ENCODE peak calls at places on chromosome 16, in seven cellular contexts. One of them, this sample, is unnamed.

GRCh38 chr16:83898463-83899271 is at the start of gene MLYCD:
- DNase-seq in suprapubic skin: peak
- DNase-seq in uterus: peak
- DNase-seq in A549: peak
- DNase-seq in testis: peak
- DNase-seq in adrenal gland: peak
- DNase-seq in tibial nerve: peak
- DNase-seq in this sample: peak

GRCh38 chr16:9007177-9007794 is 43.6 kb upstream of the USP7 start:
- DNase-seq in A549: no peak
- DNase-seq in uterus: no peak
- DNase-seq in testis: no peak
- DNase-seq in tibial nerve: no peak
- DNase-seq in adrenal gland: no peak
- DNase-seq in suprapubic skin: no peak
- DNase-seq in this sample: no peak

GRCh38 chr16:30482366-30482765 is 9.8 kb downstream of the ITGAL start:
- DNase-seq in testis: no peak
- DNase-seq in tibial nerve: no peak
- DNase-seq in adrenal gland: no peak
- DNase-seq in A549: no peak
- DNase-seq in uterus: no peak
- DNase-seq in suprapubic skin: no peak
- DNase-seq in this sample: no peak

GRCh38 chr16:68776821-68777485 is 39.9 kb downstream of the CDH1 start:
- DNase-seq in tibial nerve: no peak
- DNase-seq in uterus: no peak
- DNase-seq in testis: no peak
- DNase-seq in A549: no peak
- DNase-seq in suprapubic skin: no peak
- DNase-seq in adrenal gland: no peak
- DNase-seq in this sample: no peak

GRCh38 chr16:53022374-53022773 is 30.3 kb downstream of the CHD9NB start:
- DNase-seq in adrenal gland: peak
- DNase-seq in tibial nerve: no peak
- DNase-seq in A549: peak
- DNase-seq in uterus: peak
- DNase-seq in testis: peak
- DNase-seq in suprapubic skin: no peak
- DNase-seq in this sample: peak

GRCh38 chr16:71540-72341 is 690 bp downstream of the RHBDF1 start:
- DNase-seq in suprapubic skin: peak
- DNase-seq in uterus: peak
- DNase-seq in tibial nerve: peak
- DNase-seq in testis: peak
- DNase-seq in A549: peak
- DNase-seq in adrenal gland: no peak
- DNase-seq in this sample: peak

GRCh38 chr16:78925071-78925714 is 675.3 kb downstream of the MAF start:
- DNase-seq in suprapubic skin: no peak
- DNase-seq in testis: peak
- DNase-seq in adrenal gland: peak
- DNase-seq in A549: peak
- DNase-seq in tibial nerve: peak
- DNase-seq in uterus: no peak
- DNase-seq in this sample: peak

GRCh38 chr16:31084584-31085298 is 4.0 kb downstream of the PRSS53 start:
- DNase-seq in tibial nerve: no peak
- DNase-seq in adrenal gland: peak
- DNase-seq in A549: no peak
- DNase-seq in uterus: no peak
- DNase-seq in testis: peak
- DNase-seq in suprapubic skin: no peak
- DNase-seq in this sample: no peak

GRCh38 chr16:57485916-57486857 is at the start of gene DOK4:
- DNase-seq in suprapubic skin: peak
- DNase-seq in uterus: peak
- DNase-seq in A549: peak
- DNase-seq in tibial nerve: peak
- DNase-seq in adrenal gland: peak
- DNase-seq in testis: peak
- DNase-seq in this sample: peak

GRCh38 chr16:55494994-55495421 is 13.9 kb upstream of the LPCAT2 start:
- DNase-seq in uterus: peak
- DNase-seq in A549: peak
- DNase-seq in testis: peak
- DNase-seq in tibial nerve: peak
- DNase-seq in adrenal gland: peak
- DNase-seq in suprapubic skin: peak
- DNase-seq in this sample: peak

GRCh38 chr16:68936729-68937631 is 93.6 kb downstream of the TANGO6 start:
- DNase-seq in testis: no peak
- DNase-seq in uterus: no peak
- DNase-seq in adrenal gland: no peak
- DNase-seq in tibial nerve: no peak
- DNase-seq in A549: no peak
- DNase-seq in suprapubic skin: no peak
- DNase-seq in this sample: no peak

GRCh38 chr16:87350681-87351319 is 32.8 kb downstream of the FBXO31 start:
- DNase-seq in tibial nerve: no peak
- DNase-seq in uterus: no peak
- DNase-seq in A549: no peak
- DNase-seq in testis: peak
- DNase-seq in suprapubic skin: no peak
- DNase-seq in adrenal gland: peak
- DNase-seq in this sample: no peak

GRCh38 chr16:85104821-85105391 is 7.4 kb downstream of the CIBAR2 start:
- DNase-seq in A549: no peak
- DNase-seq in testis: no peak
- DNase-seq in adrenal gland: no peak
- DNase-seq in suprapubic skin: no peak
- DNase-seq in tibial nerve: no peak
- DNase-seq in uterus: no peak
- DNase-seq in this sample: peak

GRCh38 chr16:75306102-75306762 is 54.8 kb upstream of the BCAR1 start:
- DNase-seq in suprapubic skin: no peak
- DNase-seq in uterus: no peak
- DNase-seq in adrenal gland: no peak
- DNase-seq in A549: peak
- DNase-seq in testis: no peak
- DNase-seq in tibial nerve: no peak
- DNase-seq in this sample: peak
- TF ChIP-seq POLR2A in suprapubic skin: no peak
- TF ChIP-seq POLR2A in uterus: no peak
- TF ChIP-seq POLR2A in adrenal gland: no peak
- TF ChIP-seq POLR2A in A549: no peak
- TF ChIP-seq POLR2A in testis: no peak
- TF ChIP-seq POLR2A in tibial nerve: no peak
- TF ChIP-seq POLR2A in this sample: peak

DNA sequence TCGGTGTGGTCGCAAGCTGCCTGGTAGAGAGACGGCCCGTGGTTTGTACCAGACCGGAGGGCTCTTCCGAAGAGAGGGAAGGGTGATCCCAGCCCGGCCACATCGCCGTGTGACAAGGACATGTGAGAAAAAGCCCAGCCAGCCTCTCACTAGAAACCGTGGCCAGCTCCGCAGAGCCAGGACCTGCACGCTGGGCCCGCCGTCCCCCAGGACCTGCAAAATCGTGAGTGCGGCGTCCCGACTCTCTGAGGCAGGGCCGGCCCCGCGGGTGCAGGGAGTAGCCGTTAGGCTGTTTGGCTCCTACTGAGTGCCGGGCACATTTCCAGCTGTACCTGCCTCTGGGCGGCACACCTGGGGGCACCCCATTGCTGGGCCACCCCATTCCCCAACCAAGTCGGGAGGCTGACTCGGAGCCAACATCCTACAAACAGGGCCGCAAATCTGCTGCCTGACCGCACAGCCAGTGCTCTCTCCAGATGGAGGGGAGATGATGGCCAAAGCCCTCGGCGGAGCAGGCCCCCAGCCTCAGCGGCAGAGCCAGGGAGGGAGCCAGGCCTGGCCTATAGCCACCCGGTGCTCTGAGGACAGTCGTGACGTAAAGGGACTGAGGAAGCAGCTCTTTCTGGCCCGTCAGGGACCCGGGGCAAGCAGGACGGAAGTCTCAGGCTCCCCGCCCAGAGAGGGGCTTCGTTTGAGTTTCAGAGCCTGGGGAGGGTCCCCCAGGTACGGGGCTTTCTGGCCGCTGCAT is 33.6 kb upstream of the PABPN1L start:
- DNase-seq in testis: no peak
- DNase-seq in adrenal gland: no peak
- DNase-seq in tibial nerve: no peak
- DNase-seq in suprapubic skin: no peak
- DNase-seq in uterus: no peak
- DNase-seq in A549: no peak
- DNase-seq in this sample: no peak
- H3K27ac ChIP-seq in testis: no peak
- H3K27ac ChIP-seq in adrenal gland: no peak
- H3K27ac ChIP-seq in tibial nerve: no peak
- H3K27ac ChIP-seq in suprapubic skin: no peak
- H3K27ac ChIP-seq in uterus: no peak
- H3K27ac ChIP-seq in A549: no peak
- H3K27ac ChIP-seq in this sample: no peak

GRCh38 chr16:50494501-50495491 is 53.4 kb upstream of the NKD1 start:
- DNase-seq in A549: no peak
- DNase-seq in suprapubic skin: no peak
- DNase-seq in adrenal gland: no peak
- DNase-seq in testis: no peak
- DNase-seq in tibial nerve: no peak
- DNase-seq in uterus: no peak
- DNase-seq in this sample: no peak

GRCh38 chr16:50498756-50499155 is 49.4 kb upstream of the NKD1 start:
- DNase-seq in adrenal gland: no peak
- DNase-seq in testis: no peak
- DNase-seq in suprapubic skin: no peak
- DNase-seq in tibial nerve: no peak
- DNase-seq in A549: no peak
- DNase-seq in uterus: no peak
- DNase-seq in this sample: no peak

GRCh38 chr16:50495673-50496072 is 52.5 kb upstream of the NKD1 start:
- DNase-seq in suprapubic skin: no peak
- DNase-seq in A549: no peak
- DNase-seq in adrenal gland: no peak
- DNase-seq in tibial nerve: no peak
- DNase-seq in uterus: no peak
- DNase-seq in testis: no peak
- DNase-seq in this sample: no peak

GRCh38 chr16:50497592-50497991 is 50.6 kb upstream of the NKD1 start:
- DNase-seq in A549: no peak
- DNase-seq in suprapubic skin: no peak
- DNase-seq in uterus: no peak
- DNase-seq in tibial nerve: no peak
- DNase-seq in adrenal gland: no peak
- DNase-seq in testis: no peak
- DNase-seq in this sample: no peak

DNA sequence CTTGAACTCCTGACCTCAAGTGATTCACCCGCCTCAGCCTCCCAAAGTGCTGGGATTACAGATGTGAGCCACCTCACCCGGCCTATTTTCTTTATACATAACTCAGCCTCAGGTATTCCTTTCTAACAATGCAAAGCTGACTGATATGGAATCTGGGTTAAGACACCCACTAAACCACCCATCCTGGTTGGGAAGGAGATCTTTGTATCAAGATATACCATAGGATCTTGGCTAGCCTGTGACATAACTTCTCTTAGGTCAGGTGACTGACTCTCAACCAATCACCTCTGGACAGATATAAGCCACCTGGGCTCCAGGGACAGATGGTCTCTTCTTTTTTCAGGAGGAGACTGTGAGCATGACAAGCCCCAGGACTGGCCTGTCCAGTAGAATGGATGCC is 51.2 kb upstream of the NKD1 start:
- DNase-seq in adrenal gland: no peak
- DNase-seq in tibial nerve: no peak
- DNase-seq in testis: no peak
- DNase-seq in suprapubic skin: no peak
- DNase-seq in uterus: no peak
- DNase-seq in A549: no peak
- DNase-seq in this sample: no peak
- TF ChIP-seq POLR2A in adrenal gland: no peak
- TF ChIP-seq POLR2A in tibial nerve: no peak
- TF ChIP-seq POLR2A in testis: no peak
- TF ChIP-seq POLR2A in suprapubic skin: no peak
- TF ChIP-seq POLR2A in uterus: no peak
- TF ChIP-seq POLR2A in A549: no peak
- TF ChIP-seq POLR2A in this sample: no peak

GRCh38 chr16:59045496-59045895 is 311.4 kb upstream of the GOT2 start:
- DNase-seq in A549: no peak
- DNase-seq in uterus: no peak
- DNase-seq in testis: no peak
- DNase-seq in adrenal gland: no peak
- DNase-seq in tibial nerve: no peak
- DNase-seq in suprapubic skin: no peak
- DNase-seq in this sample: no peak
- H3K27ac ChIP-seq in A549: no peak
- H3K27ac ChIP-seq in uterus: no peak
- H3K27ac ChIP-seq in testis: no peak
- H3K27ac ChIP-seq in adrenal gland: no peak
- H3K27ac ChIP-seq in tibial nerve: no peak
- H3K27ac ChIP-seq in suprapubic skin: no peak
- H3K27ac ChIP-seq in this sample: no peak

GRCh38 chr16:1538804-1539520 is 5.5 kb downstream of the TMEM204 start:
- DNase-seq in uterus: no peak
- DNase-seq in suprapubic skin: no peak
- DNase-seq in testis: no peak
- DNase-seq in tibial nerve: no peak
- DNase-seq in A549: peak
- DNase-seq in adrenal gland: no peak
- DNase-seq in this sample: no peak
- TF ChIP-seq POLR2A in uterus: no peak
- TF ChIP-seq POLR2A in suprapubic skin: no peak
- TF ChIP-seq POLR2A in testis: no peak
- TF ChIP-seq POLR2A in tibial nerve: no peak
- TF ChIP-seq POLR2A in A549: no peak
- TF ChIP-seq POLR2A in adrenal gland: no peak
- TF ChIP-seq POLR2A in this sample: no peak

GRCh38 chr16:80806957-80807356 is 2.6 kb upstream of the CDYL2 start:
- DNase-seq in A549: peak
- DNase-seq in tibial nerve: no peak
- DNase-seq in suprapubic skin: no peak
- DNase-seq in uterus: no peak
- DNase-seq in testis: no peak
- DNase-seq in adrenal gland: no peak
- DNase-seq in this sample: no peak
- H3K27ac ChIP-seq in A549: no peak
- H3K27ac ChIP-seq in tibial nerve: no peak
- H3K27ac ChIP-seq in suprapubic skin: no peak
- H3K27ac ChIP-seq in uterus: no peak
- H3K27ac ChIP-seq in testis: no peak
- H3K27ac ChIP-seq in adrenal gland: no peak
- H3K27ac ChIP-seq in this sample: no peak

This sample was measured in transverse colon.